ENCODE peak calls at places on chromosomes 2 and 18, in eight cellular contexts. One of them, this sample, is unnamed.

GRCh38 chr2:45585267-45585861 is 25.7 kb downstream of the SRBD1 start:
- DNase-seq in spleen: no peak
- DNase-seq in suprapubic skin: no peak
- DNase-seq in HCT116: peak; percentile 26
- DNase-seq in Peyer's patch: no peak
- DNase-seq in NB4: peak; percentile 74
- DNase-seq in prostate gland: no peak
- DNase-seq in K562: no peak
- DNase-seq in this sample: no peak

GRCh38 chr2:44680424-44680971 is 261.0 kb upstream of the SIX3 start:
- DNase-seq in HCT116: no peak
- DNase-seq in prostate gland: no peak
- DNase-seq in K562: no peak
- DNase-seq in spleen: no peak
- DNase-seq in Peyer's patch: no peak
- DNase-seq in suprapubic skin: no peak
- DNase-seq in NB4: no peak
- DNase-seq in this sample: no peak

GRCh38 chr2:207113403-207113802 is 52.3 kb downstream of the KLF7 start:
- DNase-seq in prostate gland: no peak
- DNase-seq in NB4: no peak
- DNase-seq in HCT116: no peak
- DNase-seq in suprapubic skin: no peak
- DNase-seq in K562: peak; percentile 9
- DNase-seq in spleen: no peak
- DNase-seq in Peyer's patch: no peak
- DNase-seq in this sample: no peak

GRCh38 chr2:174787485-174788205 is 23.4 kb upstream of the CHRNA1 start:
- DNase-seq in NB4: no peak
- DNase-seq in prostate gland: no peak
- DNase-seq in suprapubic skin: no peak
- DNase-seq in spleen: no peak
- DNase-seq in Peyer's patch: no peak
- DNase-seq in K562: no peak
- DNase-seq in HCT116: no peak
- DNase-seq in this sample: no peak

GRCh38 chr2:88880441-88880953 is 189.0 kb downstream of the RPIA start:
- DNase-seq in NB4: peak; percentile 71
- DNase-seq in suprapubic skin: no peak
- DNase-seq in K562: peak; percentile 55
- DNase-seq in prostate gland: peak; percentile 16
- DNase-seq in HCT116: peak; percentile 43
- DNase-seq in spleen: no peak
- DNase-seq in Peyer's patch: no peak
- DNase-seq in this sample: no peak

GRCh38 chr2:62305421-62306176 is 109.7 kb downstream of the B3GNT2 start:
- DNase-seq in NB4: peak; percentile 49
- DNase-seq in HCT116: no peak
- DNase-seq in spleen: no peak
- DNase-seq in suprapubic skin: peak; percentile 59
- DNase-seq in prostate gland: no peak
- DNase-seq in Peyer's patch: no peak
- DNase-seq in K562: peak; percentile 71
- DNase-seq in this sample: no peak

GRCh38 chr2:221641181-221641871 is 69.2 kb upstream of the EPHA4 start:
- DNase-seq in spleen: no peak
- DNase-seq in K562: no peak
- DNase-seq in prostate gland: no peak
- DNase-seq in suprapubic skin: no peak
- DNase-seq in Peyer's patch: no peak
- DNase-seq in HCT116: no peak
- DNase-seq in NB4: no peak
- DNase-seq in this sample: no peak

GRCh38 chr2:9820020-9820973 is 23.0 kb upstream of the TAF1B start:
- DNase-seq in suprapubic skin: no peak
- DNase-seq in Peyer's patch: no peak
- DNase-seq in prostate gland: no peak
- DNase-seq in K562: no peak
- DNase-seq in spleen: no peak
- DNase-seq in HCT116: no peak
- DNase-seq in NB4: no peak
- DNase-seq in this sample: peak; percentile 95

GRCh38 chr2:147197754-147198153 is 647.1 kb upstream of the ACVR2A start:
- DNase-seq in spleen: no peak
- DNase-seq in NB4: no peak
- DNase-seq in HCT116: no peak
- DNase-seq in Peyer's patch: no peak
- DNase-seq in suprapubic skin: no peak
- DNase-seq in K562: no peak
- DNase-seq in prostate gland: no peak
- DNase-seq in this sample: no peak

GRCh38 chr2:109487237-109487869 is 126.4 kb downstream of the SEPTIN10 start:
- DNase-seq in Peyer's patch: no peak
- DNase-seq in K562: no peak
- DNase-seq in prostate gland: no peak
- DNase-seq in NB4: no peak
- DNase-seq in suprapubic skin: no peak
- DNase-seq in HCT116: no peak
- DNase-seq in spleen: no peak
- DNase-seq in this sample: no peak

GRCh38 chr2:234048049-234048448 is 2.5 kb upstream of the SPP2 start:
- DNase-seq in prostate gland: no peak
- DNase-seq in suprapubic skin: no peak
- DNase-seq in K562: no peak
- DNase-seq in HCT116: no peak
- DNase-seq in NB4: no peak
- DNase-seq in Peyer's patch: no peak
- DNase-seq in spleen: no peak
- DNase-seq in this sample: no peak

GRCh38 chr18:34710430-34711386 is 610 bp downstream of the DTNA start:
- DNase-seq in HCT116: no peak
- DNase-seq in NB4: peak; percentile 18
- DNase-seq in prostate gland: no peak
- DNase-seq in spleen: no peak
- DNase-seq in Peyer's patch: no peak
- DNase-seq in suprapubic skin: no peak
- DNase-seq in K562: no peak
- DNase-seq in this sample: no peak

GRCh38 chr2:150672311-150672710 is 184.8 kb upstream of the RND3 start:
- DNase-seq in prostate gland: no peak
- DNase-seq in NB4: no peak
- DNase-seq in K562: no peak
- DNase-seq in suprapubic skin: no peak
- DNase-seq in spleen: no peak
- DNase-seq in Peyer's patch: no peak
- DNase-seq in HCT116: no peak
- DNase-seq in this sample: no peak

GRCh38 chr18:9101730-9102390 is 639 bp upstream of the NDUFV2 start:
- DNase-seq in suprapubic skin: no peak
- DNase-seq in K562: peak; percentile 61
- DNase-seq in HCT116: peak; percentile 44
- DNase-seq in spleen: no peak
- DNase-seq in prostate gland: no peak
- DNase-seq in NB4: peak; percentile 69
- DNase-seq in Peyer's patch: no peak
- DNase-seq in this sample: no peak

GRCh38 chr18:44590976-44591375 is 89.7 kb upstream of the SETBP1 start:
- DNase-seq in Peyer's patch: no peak
- DNase-seq in prostate gland: no peak
- DNase-seq in spleen: no peak
- DNase-seq in K562: no peak
- DNase-seq in HCT116: no peak
- DNase-seq in suprapubic skin: no peak
- DNase-seq in NB4: no peak
- DNase-seq in this sample: no peak

DNA sequence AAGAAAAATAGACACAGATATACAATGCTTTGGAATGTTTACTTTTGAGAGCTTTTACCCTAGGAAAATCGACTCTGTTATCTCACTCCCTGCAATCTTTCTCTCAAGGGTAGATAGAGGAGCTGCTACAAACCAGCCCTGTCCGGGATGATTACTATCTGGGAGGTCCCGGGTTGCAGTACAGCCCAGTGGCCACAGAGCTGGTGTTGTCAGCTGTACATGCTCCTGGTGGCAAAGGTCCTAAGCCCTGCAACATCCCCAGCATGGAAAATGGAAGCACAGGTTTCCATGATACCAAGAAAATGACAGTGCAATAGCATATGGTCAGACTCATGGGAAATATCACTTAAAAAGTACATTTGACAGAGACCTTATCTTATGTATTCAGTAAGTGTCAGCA is 570.5 kb upstream of the SOX11 start:
- DNase-seq in spleen: no peak
- DNase-seq in prostate gland: no peak
- DNase-seq in Peyer's patch: no peak
- DNase-seq in NB4: peak; percentile 6
- DNase-seq in suprapubic skin: no peak
- DNase-seq in K562: no peak
- DNase-seq in HCT116: no peak
- DNase-seq in this sample: no peak
- TF ChIP-seq CTCF in spleen: no peak
- TF ChIP-seq CTCF in prostate gland: no peak
- TF ChIP-seq CTCF in Peyer's patch: no peak
- TF ChIP-seq CTCF in NB4: no peak
- TF ChIP-seq CTCF in suprapubic skin: no peak
- TF ChIP-seq CTCF in K562: no peak
- TF ChIP-seq CTCF in HCT116: no peak
- TF ChIP-seq CTCF in this sample: no peak

DNA sequence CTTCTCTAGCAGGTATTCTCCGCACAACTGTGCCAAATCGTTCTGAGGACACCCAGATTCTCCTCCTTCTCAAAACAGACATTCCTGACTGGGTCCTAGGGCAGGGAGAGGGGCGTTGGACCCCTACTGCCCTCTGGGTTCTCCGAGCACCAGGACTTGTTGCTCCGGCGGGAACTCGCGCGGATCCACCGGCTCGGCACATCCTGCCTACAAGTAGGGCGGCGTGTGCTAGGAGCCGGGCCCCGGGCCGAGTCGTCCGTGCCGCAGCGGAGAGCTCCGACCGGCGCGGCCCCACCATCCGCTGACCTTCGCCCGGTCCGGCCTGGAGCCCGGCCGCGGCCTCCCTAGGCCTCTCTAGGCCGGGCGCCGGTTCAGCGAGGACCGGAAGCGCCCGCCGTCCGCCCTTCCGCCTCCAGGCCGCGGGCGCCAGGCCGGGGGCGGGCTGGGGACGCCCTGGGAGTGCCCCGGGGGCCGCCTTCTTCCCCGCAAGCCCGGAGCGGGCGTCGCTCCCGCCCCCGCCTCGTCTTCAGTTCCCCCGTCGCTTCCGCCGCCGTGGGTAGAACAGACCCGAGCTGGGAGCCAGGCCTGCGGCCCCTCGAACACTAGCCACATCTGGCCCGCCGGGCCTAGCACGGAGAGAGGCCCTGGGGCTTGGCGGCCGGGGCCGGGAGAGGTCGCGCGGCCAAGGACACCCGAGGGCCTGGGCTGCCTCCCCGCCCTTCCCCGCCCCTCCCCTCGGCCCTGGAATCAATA is 7.6 kb upstream of the ONECUT2 start:
- DNase-seq in suprapubic skin: no peak
- DNase-seq in K562: no peak
- DNase-seq in prostate gland: no peak
- DNase-seq in spleen: peak; percentile 83
- DNase-seq in NB4: no peak
- DNase-seq in Peyer's patch: no peak
- DNase-seq in HCT116: no peak
- DNase-seq in this sample: no peak
- H3K4me3 ChIP-seq in suprapubic skin: peak overlapping the region; percentile 44
- H3K4me3 ChIP-seq in K562: no peak overlapping the region
- H3K4me3 ChIP-seq in prostate gland: no peak overlapping the region
- H3K4me3 ChIP-seq in spleen: peak overlapping the region; percentile 13
- H3K4me3 ChIP-seq in NB4: no peak overlapping the region
- H3K4me3 ChIP-seq in Peyer's patch: no peak overlapping the region
- H3K4me3 ChIP-seq in HCT116: no peak overlapping the region
- H3K4me3 ChIP-seq in this sample: peak overlapping the region; percentile 34

GRCh38 chr2:68383778-68384177 is 18.7 kb downstream of the PLEK start:
- DNase-seq in K562: no peak
- DNase-seq in Peyer's patch: no peak
- DNase-seq in prostate gland: no peak
- DNase-seq in spleen: no peak
- DNase-seq in HCT116: no peak
- DNase-seq in suprapubic skin: no peak
- DNase-seq in NB4: no peak
- DNase-seq in this sample: no peak

GRCh38 chr2:68386362-68386761 is 21.3 kb downstream of the PLEK start:
- DNase-seq in spleen: no peak
- DNase-seq in K562: no peak
- DNase-seq in suprapubic skin: no peak
- DNase-seq in prostate gland: no peak
- DNase-seq in NB4: no peak
- DNase-seq in Peyer's patch: no peak
- DNase-seq in HCT116: no peak
- DNase-seq in this sample: no peak

GRCh38 chr2:68385907-68386287 is 20.8 kb downstream of the PLEK start:
- DNase-seq in prostate gland: no peak
- DNase-seq in Peyer's patch: no peak
- DNase-seq in HCT116: no peak
- DNase-seq in K562: no peak
- DNase-seq in spleen: no peak
- DNase-seq in NB4: no peak
- DNase-seq in suprapubic skin: no peak
- DNase-seq in this sample: no peak

GRCh38 chr2:68384485-68385107 is 19.5 kb downstream of the PLEK start:
- DNase-seq in HCT116: no peak
- DNase-seq in Peyer's patch: no peak
- DNase-seq in spleen: no peak
- DNase-seq in prostate gland: no peak
- DNase-seq in suprapubic skin: no peak
- DNase-seq in K562: no peak
- DNase-seq in NB4: no peak
- DNase-seq in this sample: no peak

DNA sequence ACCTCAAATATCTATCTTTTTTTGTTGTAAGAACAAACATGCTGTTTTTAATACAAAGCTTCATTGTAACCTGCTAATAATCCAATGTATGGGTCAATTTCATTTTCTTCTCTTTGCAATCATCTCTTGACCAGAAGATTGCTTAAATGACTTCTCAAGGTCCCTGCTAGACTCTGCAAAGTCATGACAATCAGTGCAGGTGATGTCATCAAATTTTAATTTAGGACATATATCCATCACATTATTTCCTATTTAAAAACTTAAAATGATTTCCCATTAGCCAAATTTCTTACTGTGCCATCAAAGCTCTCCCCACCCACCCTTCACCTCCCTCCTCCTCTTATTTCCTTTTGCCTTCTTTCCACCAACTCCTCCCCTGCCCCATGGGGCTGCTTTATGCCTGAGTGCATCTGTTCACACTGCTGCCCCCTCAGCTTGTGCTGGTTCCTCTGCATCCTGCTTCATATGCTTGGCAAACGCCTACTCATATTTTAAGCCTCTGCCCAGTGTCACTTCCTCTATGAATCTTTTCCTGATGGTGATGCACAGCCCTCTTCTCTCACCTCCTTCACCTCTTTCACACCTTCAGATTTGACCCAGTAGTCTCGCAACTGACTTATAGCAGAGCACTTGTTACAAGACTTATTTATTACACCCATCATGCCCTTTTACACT is 20.3 kb downstream of the PLEK start:
- DNase-seq in NB4: peak; percentile 84
- DNase-seq in Peyer's patch: no peak
- DNase-seq in prostate gland: no peak
- DNase-seq in spleen: peak; percentile 84
- DNase-seq in suprapubic skin: no peak
- DNase-seq in HCT116: no peak
- DNase-seq in K562: no peak
- DNase-seq in this sample: no peak
- TF ChIP-seq POLR2A in NB4: no peak
- TF ChIP-seq POLR2A in Peyer's patch: no peak
- TF ChIP-seq POLR2A in prostate gland: no peak
- TF ChIP-seq POLR2A in spleen: no peak
- TF ChIP-seq POLR2A in suprapubic skin: no peak
- TF ChIP-seq POLR2A in HCT116: no peak
- TF ChIP-seq POLR2A in K562: no peak
- TF ChIP-seq POLR2A in this sample: no peak

GRCh38 chr18:71682591-71682990 is 861.6 kb downstream of the CBLN2 start:
- DNase-seq in Peyer's patch: no peak
- DNase-seq in NB4: no peak
- DNase-seq in suprapubic skin: no peak
- DNase-seq in prostate gland: no peak
- DNase-seq in spleen: no peak
- DNase-seq in K562: no peak
- DNase-seq in HCT116: no peak
- DNase-seq in this sample: no peak
- TF ChIP-seq CTCF in Peyer's patch: no peak
- TF ChIP-seq CTCF in NB4: no peak
- TF ChIP-seq CTCF in suprapubic skin: no peak
- TF ChIP-seq CTCF in prostate gland: no peak
- TF ChIP-seq CTCF in spleen: no peak
- TF ChIP-seq CTCF in K562: no peak
- TF ChIP-seq CTCF in HCT116: no peak
- TF ChIP-seq CTCF in this sample: no peak

This sample was measured in vagina.